ENCODE peak calls at places on chromosomes 3 and 15, in four cellular contexts. W is stimulated activated CD4-positive, alpha-beta T cell treated with anti-CD3 and anti-CD28 coated beads, Interleukin-4, amount 100 ng/mL, for 48 hours; G is dermis microvascular lymphatic vessel endothelial cell; F is fibroblast of lung. E is an unnamed sample.

GRCh38 chr3:143358793-143359491 is 239.4 kb downstream of the CHST2 start:
- DNase-seq in G (peak; percentile 47), F (no peak), W (no peak), E (peak; percentile 52)

GRCh38 chr15:64985382-64986033 is 4.2 kb downstream of the SPG21 start:
- DNase-seq in G (peak; percentile 38), F (no peak), W (no peak), E (peak; percentile 41)

GRCh38 chr3:95333826-95334225 is 1271.0 kb downstream of the NSUN3 start:
- DNase-seq in W (no peak), F (no peak), G (no peak), E (no peak)

GRCh38 chr15:82108489-82109078 is 62.8 kb upstream of the MEX3B start:
- DNase-seq in W (peak; percentile 81), F (peak; percentile 38), G (peak; percentile 58), E (peak; percentile 60)

GRCh38 chr15:70379938-70380337 is 282.2 kb upstream of the TLE3 start:
- DNase-seq in W (no peak), F (no peak), G (no peak), E (no peak)

GRCh38 chr3:175743733-175744400 is 884.7 kb downstream of the NAALADL2 start:
- DNase-seq in G (no peak), W (no peak), F (peak; percentile 88), E (no peak)

GRCh38 chr3:26574766-26575165 is 47.8 kb upstream of the LRRC3B start:
- DNase-seq in F (no peak), W (no peak), G (no peak), E (no peak)

GRCh38 chr15:71444866-71445590 is 329.8 kb downstream of the THSD4 start:
- DNase-seq in F (peak; percentile 74), W (no peak), G (peak; percentile 53), E (no peak)

GRCh38 chr3:53154731-53155320 is 6.2 kb upstream of the PRKCD start:
- DNase-seq in G (no peak), W (no peak), F (no peak), E (no peak)

GRCh38 chr3:183895296-183895695 is 10.6 kb upstream of the PARL start:
- DNase-seq in F (peak; percentile 42), G (peak; percentile 63), W (no peak), E (peak; percentile 43)

GRCh38 chr3:55485208-55485791 is 1.8 kb downstream of the WNT5A start:
- DNase-seq in W (peak; percentile 47), G (peak; percentile 58), F (peak; percentile 86), E (peak; percentile 53)

GRCh38 chr15:90520365-90520764 is 9.4 kb upstream of the CRTC3 start:
- DNase-seq in F (no peak), W (no peak), G (no peak), E (no peak)

GRCh38 chr15:39131605-39132004 is 449.3 kb upstream of the THBS1 start:
- DNase-seq in G (peak; percentile 64), F (peak; percentile 75), W (no peak), E (peak; percentile 42)

GRCh38 chr3:138230525-138230924 is 43.4 kb downstream of the ARMC8 start:
- DNase-seq in G (no peak), W (no peak), F (peak; percentile 57), E (no peak)

GRCh38 chr3:87120221-87120620 is 106.9 kb upstream of the CHMP2B start:
- DNase-seq in W (no peak), F (no peak), G (no peak), E (no peak)

GRCh38 chr3:151905647-151906046 is 32.2 kb downstream of the SUCNR1 start:
- DNase-seq in F (no peak), W (no peak), G (no peak), E (no peak)

GRCh38 chr3:32757618-32758374 is 60.0 kb upstream of the TRIM71 start:
- DNase-seq in W (no peak), G (no peak), F (no peak), E (no peak)

GRCh38 chr3:126317029-126317996 is 39.9 kb downstream of the KLF15 start:
- DNase-seq in W (no peak), G (no peak), F (no peak), E (no peak)

GRCh38 chr3:107913671-107914070 is 177.2 kb downstream of the CD47 start:
- DNase-seq in F (peak; percentile 48), G (peak; percentile 31), W (no peak), E (no peak)

GRCh38 chr3:110938629-110939028 is 133.0 kb upstream of the NECTIN3 start:
- DNase-seq in W (no peak), G (no peak), F (no peak), E (no peak)

GRCh38 chr15:76483752-76484151 is 147.2 kb downstream of the ISL2 start:
- DNase-seq in G (no peak), W (no peak), F (no peak), E (no peak)

E was measured in endothelial cell of umbilical vein.